ENCODE peak calls at places on chromosomes 4 and X, in nine cellular contexts. G, S, F, H, N, P, O, Y and C are unnamed samples.

GRCh38 chr4:168264903-168265302 is 53.6 kb downstream of the DDX60 start:
- DNase-seq in N (no peak), P (no peak), H (no peak), S (no peak), F (no peak), G (no peak), O (no peak), Y (peak), C (no peak)

GRCh38 chrX:138128025-138128671 is 562.2 kb downstream of the ZIC3 start:
- DNase-seq in N (peak), O (no peak), F (peak), H (no peak), G (peak), S (peak), Y (peak), P (peak), C (peak)

GRCh38 chr4:45004847-45005565 is 278.6 kb upstream of the GNPDA2 start:
- DNase-seq in Y (no peak), N (no peak), O (no peak), H (no peak), S (no peak), F (peak), P (no peak), G (peak), C (no peak)

GRCh38 chrX:24145340-24146186 is 4.0 kb upstream of the ZFX start:
- DNase-seq in S (no peak), O (no peak), H (no peak), F (peak), P (peak), N (no peak), G (peak), Y (peak), C (peak)

GRCh38 chrX:122422547-122422946 is 761.5 kb upstream of the GRIA3 start:
- DNase-seq in N (no peak), H (no peak), S (no peak), G (no peak), F (no peak), Y (no peak), O (no peak), P (no peak), C (no peak)

GRCh38 chr4:95050980-95051688 is 293.4 kb downstream of the BMPR1B start:
- DNase-seq in H (no peak), G (no peak), F (no peak), P (no peak), S (no peak), O (no peak), N (no peak), Y (no peak), C (no peak)

GRCh38 chrX:19867411-19867732 is 20.0 kb downstream of the SH3KBP1 start:
- DNase-seq in P (peak), H (no peak), N (peak), S (no peak), G (peak), Y (peak), F (peak), O (no peak), C (peak)

GRCh38 chr4:76373919-76374552 is 46.9 kb downstream of the CCDC158 start:
- DNase-seq in N (no peak), H (no peak), S (no peak), Y (peak), G (peak), F (peak), P (no peak), O (no peak), C (no peak)

GRCh38 chr4:145043306-145043705 is 54.7 kb downstream of the ANAPC10 start:
- DNase-seq in G (peak), S (no peak), Y (no peak), N (no peak), P (no peak), O (no peak), H (no peak), F (no peak), C (no peak)

GRCh38 chr4:38574559-38575333 is 89.3 kb upstream of the KLF3 start:
- DNase-seq in Y (no peak), F (no peak), P (no peak), O (no peak), S (peak), G (no peak), H (no peak), N (no peak), C (no peak)

GRCh38 chr4:184313710-184314659 is 96.3 kb upstream of the ENPP6 start:
- DNase-seq in P (no peak), Y (no peak), S (no peak), N (peak), H (no peak), G (no peak), O (no peak), F (no peak), C (no peak)

GRCh38 chr4:152926959-152927358 is 9.2 kb upstream of the FHDC1 start:
- DNase-seq in G (no peak), S (no peak), O (no peak), N (no peak), Y (no peak), H (no peak), F (no peak), P (no peak), C (no peak)

GRCh38 chr4:11769425-11769824 is 340.7 kb upstream of the HS3ST1 start:
- DNase-seq in N (peak), F (no peak), H (no peak), G (no peak), Y (peak), S (peak), P (no peak), O (no peak), C (no peak)

GRCh38 chr4:128853741-128854140 is 44.2 kb downstream of the JADE1 start:
- DNase-seq in F (no peak), N (no peak), G (peak), P (no peak), H (no peak), S (no peak), Y (no peak), O (no peak), C (peak)

GRCh38 chr4:48193096-48193836 is 59.2 kb upstream of the TXK start:
- DNase-seq in S (no peak), O (no peak), N (no peak), H (no peak), Y (no peak), F (no peak), G (no peak), P (no peak), C (no peak)

GRCh38 chr4:109977854-109978501 is 65.3 kb downstream of the EGF start:
- DNase-seq in F (peak), O (peak), S (peak), Y (peak), G (peak), P (peak), N (peak), H (no peak), C (peak)